ENCODE peak calls at places on chromosomes 11 and 22, in nine cellular contexts. One of them, this sample, is unnamed.

GRCh38 chr22:30261134-30261533 is 5.5 kb downstream of the OSM start:
- DNase-seq in cardiac fibroblast: peak; percentile 39
- DNase-seq in activated T-helper 1 cell treated with anti-CD3 and anti-CD28 coated beads, Interleukin-12 subunit alpha, Interleukin-12 subunit beta, Interleukin-2, Interleukin-4 antibody, amounts not matched to agents 30 ng/mL and 10 ng/mL and 1 ng/mL, durations not matched to agents 14 hours and 24 hours and 36 hours: no peak
- DNase-seq in aorta: no peak
- DNase-seq in mesendoderm: peak; percentile 22
- DNase-seq in fibroblast of the aortic adventitia: no peak
- DNase-seq in tibial artery: no peak
- DNase-seq in stimulated activated effector memory CD8-positive, alpha-beta T cell treated with anti-CD3 and anti-CD28 coated beads, Interleukin-12 subunit alpha, Interleukin-12 subunit beta, amount 100 ng/mL, for 72 hours: no peak
- DNase-seq in T follicular helper cell: no peak
- DNase-seq in this sample: no peak

GRCh38 chr11:121576531-121576930 is 123.8 kb upstream of the SORL1-AS1 start:
- DNase-seq in cardiac fibroblast: no peak
- DNase-seq in activated T-helper 1 cell treated with anti-CD3 and anti-CD28 coated beads, Interleukin-12 subunit alpha, Interleukin-12 subunit beta, Interleukin-2, Interleukin-4 antibody, amounts not matched to agents 30 ng/mL and 10 ng/mL and 1 ng/mL, durations not matched to agents 14 hours and 24 hours and 36 hours: no peak
- DNase-seq in aorta: no peak
- DNase-seq in mesendoderm: no peak
- DNase-seq in fibroblast of the aortic adventitia: no peak
- DNase-seq in tibial artery: peak; percentile 80
- DNase-seq in stimulated activated effector memory CD8-positive, alpha-beta T cell treated with anti-CD3 and anti-CD28 coated beads, Interleukin-12 subunit alpha, Interleukin-12 subunit beta, amount 100 ng/mL, for 72 hours: no peak
- DNase-seq in T follicular helper cell: no peak
- DNase-seq in this sample: no peak

GRCh38 chr11:94766656-94767291 is 1.4 kb upstream of the AMOTL1 start:
- DNase-seq in cardiac fibroblast: no peak
- DNase-seq in activated T-helper 1 cell treated with anti-CD3 and anti-CD28 coated beads, Interleukin-12 subunit alpha, Interleukin-12 subunit beta, Interleukin-2, Interleukin-4 antibody, amounts not matched to agents 30 ng/mL and 10 ng/mL and 1 ng/mL, durations not matched to agents 14 hours and 24 hours and 36 hours: no peak
- DNase-seq in aorta: no peak
- DNase-seq in mesendoderm: peak; percentile 94
- DNase-seq in fibroblast of the aortic adventitia: peak; percentile 57
- DNase-seq in tibial artery: no peak
- DNase-seq in stimulated activated effector memory CD8-positive, alpha-beta T cell treated with anti-CD3 and anti-CD28 coated beads, Interleukin-12 subunit alpha, Interleukin-12 subunit beta, amount 100 ng/mL, for 72 hours: no peak
- DNase-seq in T follicular helper cell: no peak
- DNase-seq in this sample: no peak

GRCh38 chr22:50074551-50075042 is 10.6 kb downstream of the MLC1 start:
- DNase-seq in cardiac fibroblast: no peak
- DNase-seq in activated T-helper 1 cell treated with anti-CD3 and anti-CD28 coated beads, Interleukin-12 subunit alpha, Interleukin-12 subunit beta, Interleukin-2, Interleukin-4 antibody, amounts not matched to agents 30 ng/mL and 10 ng/mL and 1 ng/mL, durations not matched to agents 14 hours and 24 hours and 36 hours: no peak
- DNase-seq in aorta: peak; percentile 62
- DNase-seq in mesendoderm: peak; percentile 74
- DNase-seq in fibroblast of the aortic adventitia: no peak
- DNase-seq in tibial artery: no peak
- DNase-seq in stimulated activated effector memory CD8-positive, alpha-beta T cell treated with anti-CD3 and anti-CD28 coated beads, Interleukin-12 subunit alpha, Interleukin-12 subunit beta, amount 100 ng/mL, for 72 hours: no peak
- DNase-seq in T follicular helper cell: no peak
- DNase-seq in this sample: no peak

GRCh38 chr11:70251583-70252285 is 18.8 kb upstream of the PPFIA1 start:
- DNase-seq in cardiac fibroblast: no peak
- DNase-seq in activated T-helper 1 cell treated with anti-CD3 and anti-CD28 coated beads, Interleukin-12 subunit alpha, Interleukin-12 subunit beta, Interleukin-2, Interleukin-4 antibody, amounts not matched to agents 30 ng/mL and 10 ng/mL and 1 ng/mL, durations not matched to agents 14 hours and 24 hours and 36 hours: no peak
- DNase-seq in aorta: peak; percentile 82
- DNase-seq in mesendoderm: no peak
- DNase-seq in fibroblast of the aortic adventitia: peak; percentile 55
- DNase-seq in tibial artery: no peak
- DNase-seq in stimulated activated effector memory CD8-positive, alpha-beta T cell treated with anti-CD3 and anti-CD28 coated beads, Interleukin-12 subunit alpha, Interleukin-12 subunit beta, amount 100 ng/mL, for 72 hours: no peak
- DNase-seq in T follicular helper cell: no peak
- DNase-seq in this sample: no peak

GRCh38 chr11:2447253-2447950 is 2.6 kb downstream of the KCNQ1 start:
- DNase-seq in cardiac fibroblast: no peak
- DNase-seq in activated T-helper 1 cell treated with anti-CD3 and anti-CD28 coated beads, Interleukin-12 subunit alpha, Interleukin-12 subunit beta, Interleukin-2, Interleukin-4 antibody, amounts not matched to agents 30 ng/mL and 10 ng/mL and 1 ng/mL, durations not matched to agents 14 hours and 24 hours and 36 hours: no peak
- DNase-seq in aorta: peak; percentile 66
- DNase-seq in mesendoderm: no peak
- DNase-seq in fibroblast of the aortic adventitia: no peak
- DNase-seq in tibial artery: no peak
- DNase-seq in stimulated activated effector memory CD8-positive, alpha-beta T cell treated with anti-CD3 and anti-CD28 coated beads, Interleukin-12 subunit alpha, Interleukin-12 subunit beta, amount 100 ng/mL, for 72 hours: no peak
- DNase-seq in T follicular helper cell: no peak
- DNase-seq in this sample: peak; percentile 40

GRCh38 chr11:68997124-68997994 is 15.7 kb downstream of the MRGPRF start:
- DNase-seq in cardiac fibroblast: no peak
- DNase-seq in activated T-helper 1 cell treated with anti-CD3 and anti-CD28 coated beads, Interleukin-12 subunit alpha, Interleukin-12 subunit beta, Interleukin-2, Interleukin-4 antibody, amounts not matched to agents 30 ng/mL and 10 ng/mL and 1 ng/mL, durations not matched to agents 14 hours and 24 hours and 36 hours: no peak
- DNase-seq in aorta: peak; percentile 68
- DNase-seq in mesendoderm: no peak
- DNase-seq in fibroblast of the aortic adventitia: no peak
- DNase-seq in tibial artery: peak; percentile 48
- DNase-seq in stimulated activated effector memory CD8-positive, alpha-beta T cell treated with anti-CD3 and anti-CD28 coated beads, Interleukin-12 subunit alpha, Interleukin-12 subunit beta, amount 100 ng/mL, for 72 hours: no peak
- DNase-seq in T follicular helper cell: no peak
- DNase-seq in this sample: peak; percentile 54

GRCh38 chr11:102338479-102339010 is 8.5 kb upstream of the BIRC2 start:
- DNase-seq in cardiac fibroblast: no peak
- DNase-seq in activated T-helper 1 cell treated with anti-CD3 and anti-CD28 coated beads, Interleukin-12 subunit alpha, Interleukin-12 subunit beta, Interleukin-2, Interleukin-4 antibody, amounts not matched to agents 30 ng/mL and 10 ng/mL and 1 ng/mL, durations not matched to agents 14 hours and 24 hours and 36 hours: no peak
- DNase-seq in aorta: no peak
- DNase-seq in mesendoderm: no peak
- DNase-seq in fibroblast of the aortic adventitia: no peak
- DNase-seq in tibial artery: no peak
- DNase-seq in stimulated activated effector memory CD8-positive, alpha-beta T cell treated with anti-CD3 and anti-CD28 coated beads, Interleukin-12 subunit alpha, Interleukin-12 subunit beta, amount 100 ng/mL, for 72 hours: no peak
- DNase-seq in T follicular helper cell: no peak
- DNase-seq in this sample: no peak

GRCh38 chr11:58531865-58532341 is 24.0 kb upstream of the OR5B21 start:
- DNase-seq in cardiac fibroblast: no peak
- DNase-seq in activated T-helper 1 cell treated with anti-CD3 and anti-CD28 coated beads, Interleukin-12 subunit alpha, Interleukin-12 subunit beta, Interleukin-2, Interleukin-4 antibody, amounts not matched to agents 30 ng/mL and 10 ng/mL and 1 ng/mL, durations not matched to agents 14 hours and 24 hours and 36 hours: no peak
- DNase-seq in aorta: no peak
- DNase-seq in mesendoderm: no peak
- DNase-seq in fibroblast of the aortic adventitia: no peak
- DNase-seq in tibial artery: no peak
- DNase-seq in stimulated activated effector memory CD8-positive, alpha-beta T cell treated with anti-CD3 and anti-CD28 coated beads, Interleukin-12 subunit alpha, Interleukin-12 subunit beta, amount 100 ng/mL, for 72 hours: no peak
- DNase-seq in T follicular helper cell: no peak
- DNase-seq in this sample: no peak